ENCODE peak calls at places on chromosomes 3 and 15, in nine cellular contexts. One of them, this sample, is unnamed.

GRCh38 chr3:55147406-55147805 is 219.5 kb upstream of the LRTM1 start:
- DNase-seq in fibroblast of pulmonary artery: no peak
- DNase-seq in omental fat pad: no peak
- DNase-seq in HS-27A: no peak
- DNase-seq in left lobe of liver: no peak
- DNase-seq in SIG-M5: no peak
- DNase-seq in iris pigment epithelial cell: no peak
- DNase-seq in GM19239: no peak
- DNase-seq in RPMI8226: no peak
- DNase-seq in this sample: no peak

GRCh38 chr15:50425219-50425618 is 1.0 kb downstream of the USP8 start:
- DNase-seq in fibroblast of pulmonary artery: no peak
- DNase-seq in omental fat pad: no peak
- DNase-seq in HS-27A: no peak
- DNase-seq in left lobe of liver: no peak
- DNase-seq in SIG-M5: no peak
- DNase-seq in iris pigment epithelial cell: no peak
- DNase-seq in GM19239: no peak
- DNase-seq in RPMI8226: peak; percentile 23
- DNase-seq in this sample: no peak

GRCh38 chr3:189652042-189652441 is 20.9 kb downstream of the TP63 start:
- DNase-seq in fibroblast of pulmonary artery: peak; percentile 45
- DNase-seq in omental fat pad: no peak
- DNase-seq in HS-27A: peak; percentile 19
- DNase-seq in left lobe of liver: no peak
- DNase-seq in SIG-M5: no peak
- DNase-seq in iris pigment epithelial cell: peak; percentile 35
- DNase-seq in GM19239: no peak
- DNase-seq in RPMI8226: no peak
- DNase-seq in this sample: no peak

GRCh38 chr15:80367094-80367493 is 37.1 kb upstream of the ARNT2 start:
- DNase-seq in fibroblast of pulmonary artery: peak; percentile 6
- DNase-seq in omental fat pad: no peak
- DNase-seq in HS-27A: no peak
- DNase-seq in left lobe of liver: no peak
- DNase-seq in SIG-M5: no peak
- DNase-seq in iris pigment epithelial cell: peak; percentile 1
- DNase-seq in GM19239: no peak
- DNase-seq in RPMI8226: peak; percentile 42
- DNase-seq in this sample: no peak

GRCh38 chr3:66133853-66134445 is 86.9 kb upstream of the SLC25A26 start:
- DNase-seq in fibroblast of pulmonary artery: no peak
- DNase-seq in omental fat pad: no peak
- DNase-seq in HS-27A: no peak
- DNase-seq in left lobe of liver: no peak
- DNase-seq in SIG-M5: no peak
- DNase-seq in iris pigment epithelial cell: no peak
- DNase-seq in GM19239: no peak
- DNase-seq in RPMI8226: peak; percentile 10
- DNase-seq in this sample: no peak

GRCh38 chr3:108485146-108485545 is 25.2 kb downstream of the MYH15 start:
- DNase-seq in fibroblast of pulmonary artery: no peak
- DNase-seq in omental fat pad: no peak
- DNase-seq in HS-27A: no peak
- DNase-seq in left lobe of liver: no peak
- DNase-seq in SIG-M5: no peak
- DNase-seq in iris pigment epithelial cell: no peak
- DNase-seq in GM19239: no peak
- DNase-seq in RPMI8226: no peak
- DNase-seq in this sample: no peak

GRCh38 chr15:75750261-75751050 is 37.8 kb upstream of the CSPG4 start:
- DNase-seq in fibroblast of pulmonary artery: no peak
- DNase-seq in omental fat pad: no peak
- DNase-seq in HS-27A: no peak
- DNase-seq in left lobe of liver: no peak
- DNase-seq in SIG-M5: no peak
- DNase-seq in iris pigment epithelial cell: no peak
- DNase-seq in GM19239: no peak
- DNase-seq in RPMI8226: no peak
- DNase-seq in this sample: no peak

GRCh38 chr15:79339588-79340314 is 28.8 kb downstream of the TMED3 start:
- DNase-seq in fibroblast of pulmonary artery: peak; percentile 74
- DNase-seq in omental fat pad: no peak
- DNase-seq in HS-27A: peak; percentile 24
- DNase-seq in left lobe of liver: no peak
- DNase-seq in SIG-M5: no peak
- DNase-seq in iris pigment epithelial cell: peak; percentile 55
- DNase-seq in GM19239: peak; percentile 9
- DNase-seq in RPMI8226: peak; percentile 39
- DNase-seq in this sample: no peak

GRCh38 chr3:151445283-151446001 is 15.4 kb downstream of the IGSF10 start:
- DNase-seq in fibroblast of pulmonary artery: peak; percentile 90
- DNase-seq in omental fat pad: no peak
- DNase-seq in HS-27A: no peak
- DNase-seq in left lobe of liver: no peak
- DNase-seq in SIG-M5: no peak
- DNase-seq in iris pigment epithelial cell: peak; percentile 61
- DNase-seq in GM19239: no peak
- DNase-seq in RPMI8226: no peak
- DNase-seq in this sample: no peak

GRCh38 chr3:195839260-195840010 is 27.7 kb upstream of the MUC4 start:
- DNase-seq in fibroblast of pulmonary artery: no peak
- DNase-seq in omental fat pad: no peak
- DNase-seq in HS-27A: no peak
- DNase-seq in left lobe of liver: peak; percentile 88
- DNase-seq in SIG-M5: no peak
- DNase-seq in iris pigment epithelial cell: no peak
- DNase-seq in GM19239: no peak
- DNase-seq in RPMI8226: no peak
- DNase-seq in this sample: no peak

GRCh38 chr15:35306361-35306981 is 221.4 kb upstream of the NANOGP8 start:
- DNase-seq in fibroblast of pulmonary artery: peak; percentile 72
- DNase-seq in omental fat pad: no peak
- DNase-seq in HS-27A: no peak
- DNase-seq in left lobe of liver: peak; percentile 71
- DNase-seq in SIG-M5: no peak
- DNase-seq in iris pigment epithelial cell: peak; percentile 85
- DNase-seq in GM19239: no peak
- DNase-seq in RPMI8226: no peak
- DNase-seq in this sample: no peak

GRCh38 chr3:13518516-13519351 is 30.2 kb upstream of the FBLN2 start:
- DNase-seq in fibroblast of pulmonary artery: peak; percentile 33
- DNase-seq in omental fat pad: no peak
- DNase-seq in HS-27A: no peak
- DNase-seq in left lobe of liver: no peak
- DNase-seq in SIG-M5: no peak
- DNase-seq in iris pigment epithelial cell: no peak
- DNase-seq in GM19239: no peak
- DNase-seq in RPMI8226: no peak
- DNase-seq in this sample: no peak

GRCh38 chr3:106587581-106587980 is 718.8 kb upstream of the CBLB start:
- DNase-seq in fibroblast of pulmonary artery: no peak
- DNase-seq in omental fat pad: no peak
- DNase-seq in HS-27A: no peak
- DNase-seq in left lobe of liver: no peak
- DNase-seq in SIG-M5: no peak
- DNase-seq in iris pigment epithelial cell: peak; percentile 32
- DNase-seq in GM19239: no peak
- DNase-seq in RPMI8226: no peak
- DNase-seq in this sample: no peak

GRCh38 chr15:82850242-82850591 is 40.8 kb downstream of the WHAMM start:
- DNase-seq in fibroblast of pulmonary artery: no peak
- DNase-seq in omental fat pad: no peak
- DNase-seq in HS-27A: no peak
- DNase-seq in left lobe of liver: peak; percentile 45
- DNase-seq in SIG-M5: no peak
- DNase-seq in iris pigment epithelial cell: no peak
- DNase-seq in GM19239: no peak
- DNase-seq in RPMI8226: no peak
- DNase-seq in this sample: no peak

GRCh38 chr3:120688121-120688520 is 6.1 kb upstream of the HGD start:
- DNase-seq in fibroblast of pulmonary artery: peak; percentile 39
- DNase-seq in omental fat pad: no peak
- DNase-seq in HS-27A: no peak
- DNase-seq in left lobe of liver: no peak
- DNase-seq in SIG-M5: peak; percentile 5
- DNase-seq in iris pigment epithelial cell: peak; percentile 82
- DNase-seq in GM19239: peak; percentile 18
- DNase-seq in RPMI8226: no peak
- DNase-seq in this sample: no peak

GRCh38 chr3:53509494-53509893 is 15.1 kb downstream of the CACNA1D start:
- DNase-seq in fibroblast of pulmonary artery: no peak
- DNase-seq in omental fat pad: no peak
- DNase-seq in HS-27A: no peak
- DNase-seq in left lobe of liver: no peak
- DNase-seq in SIG-M5: no peak
- DNase-seq in iris pigment epithelial cell: no peak
- DNase-seq in GM19239: no peak
- DNase-seq in RPMI8226: no peak
- DNase-seq in this sample: no peak

GRCh38 chr3:185081516-185081915 is 71.3 kb downstream of the C3orf70 start:
- DNase-seq in fibroblast of pulmonary artery: no peak
- DNase-seq in omental fat pad: no peak
- DNase-seq in HS-27A: no peak
- DNase-seq in left lobe of liver: no peak
- DNase-seq in SIG-M5: no peak
- DNase-seq in iris pigment epithelial cell: no peak
- DNase-seq in GM19239: no peak
- DNase-seq in RPMI8226: no peak
- DNase-seq in this sample: no peak

GRCh38 chr3:128702391-128702790 is 23.6 kb upstream of the RAB7A start:
- DNase-seq in fibroblast of pulmonary artery: no peak
- DNase-seq in omental fat pad: no peak
- DNase-seq in HS-27A: no peak
- DNase-seq in left lobe of liver: no peak
- DNase-seq in SIG-M5: no peak
- DNase-seq in iris pigment epithelial cell: no peak
- DNase-seq in GM19239: no peak
- DNase-seq in RPMI8226: no peak
- DNase-seq in this sample: no peak

GRCh38 chr3:103919327-103919726 is 1447.4 kb upstream of the ALCAM start:
- DNase-seq in fibroblast of pulmonary artery: no peak
- DNase-seq in omental fat pad: no peak
- DNase-seq in HS-27A: no peak
- DNase-seq in left lobe of liver: no peak
- DNase-seq in SIG-M5: no peak
- DNase-seq in iris pigment epithelial cell: no peak
- DNase-seq in GM19239: no peak
- DNase-seq in RPMI8226: no peak
- DNase-seq in this sample: no peak

GRCh38 chr3:71391361-71391760 is 192.2 kb downstream of the FOXP1 start:
- DNase-seq in fibroblast of pulmonary artery: no peak
- DNase-seq in omental fat pad: no peak
- DNase-seq in HS-27A: no peak
- DNase-seq in left lobe of liver: no peak
- DNase-seq in SIG-M5: no peak
- DNase-seq in iris pigment epithelial cell: no peak
- DNase-seq in GM19239: no peak
- DNase-seq in RPMI8226: no peak
- DNase-seq in this sample: no peak

GRCh38 chr15:38072507-38073277 is 138.3 kb downstream of the TMCO5A start:
- DNase-seq in fibroblast of pulmonary artery: peak; percentile 81
- DNase-seq in omental fat pad: no peak
- DNase-seq in HS-27A: peak; percentile 65
- DNase-seq in left lobe of liver: peak; percentile 65
- DNase-seq in SIG-M5: no peak
- DNase-seq in iris pigment epithelial cell: peak; percentile 87
- DNase-seq in GM19239: no peak
- DNase-seq in RPMI8226: peak; percentile 91
- DNase-seq in this sample: peak; percentile 58

GRCh38 chr3:156148946-156149348 is 28.6 kb downstream of the KCNAB1 start:
- DNase-seq in fibroblast of pulmonary artery: peak; percentile 67
- DNase-seq in omental fat pad: no peak
- DNase-seq in HS-27A: no peak
- DNase-seq in left lobe of liver: no peak
- DNase-seq in SIG-M5: no peak
- DNase-seq in iris pigment epithelial cell: peak; percentile 34
- DNase-seq in GM19239: no peak
- DNase-seq in RPMI8226: no peak
- DNase-seq in this sample: no peak

GRCh38 chr15:77692614-77693013 is 59.9 kb upstream of the LINGO1 start:
- DNase-seq in fibroblast of pulmonary artery: no peak
- DNase-seq in omental fat pad: no peak
- DNase-seq in HS-27A: no peak
- DNase-seq in left lobe of liver: no peak
- DNase-seq in SIG-M5: no peak
- DNase-seq in iris pigment epithelial cell: no peak
- DNase-seq in GM19239: no peak
- DNase-seq in RPMI8226: no peak
- DNase-seq in this sample: no peak

GRCh38 chr15:64521726-64522164 is 61.4 kb downstream of the ZNF609 start:
- DNase-seq in fibroblast of pulmonary artery: peak; percentile 83
- DNase-seq in omental fat pad: no peak
- DNase-seq in HS-27A: no peak
- DNase-seq in left lobe of liver: no peak
- DNase-seq in SIG-M5: no peak
- DNase-seq in iris pigment epithelial cell: peak; percentile 60
- DNase-seq in GM19239: no peak
- DNase-seq in RPMI8226: peak; percentile 48
- DNase-seq in this sample: no peak

GRCh38 chr3:44992555-44993470 is 16.8 kb downstream of the EXOSC7 start:
- DNase-seq in fibroblast of pulmonary artery: no peak
- DNase-seq in omental fat pad: no peak
- DNase-seq in HS-27A: no peak
- DNase-seq in left lobe of liver: no peak
- DNase-seq in SIG-M5: no peak
- DNase-seq in iris pigment epithelial cell: no peak
- DNase-seq in GM19239: no peak
- DNase-seq in RPMI8226: peak; percentile 36
- DNase-seq in this sample: no peak

GRCh38 chr3:159751141-159751540 is 237.5 kb upstream of the IL12A start:
- DNase-seq in fibroblast of pulmonary artery: no peak
- DNase-seq in omental fat pad: no peak
- DNase-seq in HS-27A: no peak
- DNase-seq in left lobe of liver: no peak
- DNase-seq in SIG-M5: no peak
- DNase-seq in iris pigment epithelial cell: peak; percentile 68
- DNase-seq in GM19239: no peak
- DNase-seq in RPMI8226: no peak
- DNase-seq in this sample: no peak

GRCh38 chr3:55527381-55527780 is 40.3 kb upstream of the WNT5A start:
- DNase-seq in fibroblast of pulmonary artery: no peak
- DNase-seq in omental fat pad: no peak
- DNase-seq in HS-27A: no peak
- DNase-seq in left lobe of liver: no peak
- DNase-seq in SIG-M5: no peak
- DNase-seq in iris pigment epithelial cell: no peak
- DNase-seq in GM19239: no peak
- DNase-seq in RPMI8226: no peak
- DNase-seq in this sample: no peak

GRCh38 chr3:156396851-156397250 is 158.1 kb downstream of the SSR3 start:
- DNase-seq in fibroblast of pulmonary artery: no peak
- DNase-seq in omental fat pad: no peak
- DNase-seq in HS-27A: no peak
- DNase-seq in left lobe of liver: no peak
- DNase-seq in SIG-M5: no peak
- DNase-seq in iris pigment epithelial cell: no peak
- DNase-seq in GM19239: no peak
- DNase-seq in RPMI8226: no peak
- DNase-seq in this sample: no peak

GRCh38 chr15:63263519-63263918 is 13.9 kb upstream of the APH1B start:
- DNase-seq in fibroblast of pulmonary artery: no peak
- DNase-seq in omental fat pad: no peak
- DNase-seq in HS-27A: no peak
- DNase-seq in left lobe of liver: no peak
- DNase-seq in SIG-M5: no peak
- DNase-seq in iris pigment epithelial cell: no peak
- DNase-seq in GM19239: no peak
- DNase-seq in RPMI8226: no peak
- DNase-seq in this sample: no peak

GRCh38 chr3:108420926-108421325 is 89.5 kb downstream of the MYH15 start:
- DNase-seq in fibroblast of pulmonary artery: peak; percentile 88
- DNase-seq in omental fat pad: no peak
- DNase-seq in HS-27A: no peak
- DNase-seq in left lobe of liver: no peak
- DNase-seq in SIG-M5: no peak
- DNase-seq in iris pigment epithelial cell: peak; percentile 78
- DNase-seq in GM19239: no peak
- DNase-seq in RPMI8226: no peak
- DNase-seq in this sample: no peak

GRCh38 chr15:41862515-41863116 is 24.0 kb downstream of the PLA2G4B start:
- DNase-seq in fibroblast of pulmonary artery: no peak
- DNase-seq in omental fat pad: no peak
- DNase-seq in HS-27A: no peak
- DNase-seq in left lobe of liver: no peak
- DNase-seq in SIG-M5: no peak
- DNase-seq in iris pigment epithelial cell: no peak
- DNase-seq in GM19239: no peak
- DNase-seq in RPMI8226: peak; percentile 35
- DNase-seq in this sample: no peak